ENCODE peak calls at places on chromosomes 1 and 21, in four cellular contexts. T is aorta, Q is GM23248, O is sigmoid colon. W is an unnamed sample.

GRCh38 chr1:37734629-37735591 is 30.0 kb downstream of the EPHA10 start:
- DNase-seq in T (no peak), Q (no peak), O (no peak), W (no peak)

GRCh38 chr21:35198004-35198403 is 148.9 kb upstream of the RUNX1 start:
- DNase-seq in T (no peak), Q (peak; percentile 96), O (no peak), W (no peak)

GRCh38 chr1:1540817-1541628 is 599 bp upstream of the TMEM240 start:
- DNase-seq in T (no peak), Q (no peak), O (no peak), W (no peak)

GRCh38 chr1:247360116-247360898 is 28.6 kb upstream of the ZNF496 start:
- DNase-seq in T (peak; percentile 66), Q (peak; percentile 51), O (no peak), W (no peak)

GRCh38 chr1:22959545-22960360 is 12.9 kb downstream of the LACTBL1 start:
- DNase-seq in T (no peak), Q (no peak), O (no peak), W (no peak)

GRCh38 chr1:24450857-24451397 is 35.3 kb downstream of the NIPAL3 start:
- DNase-seq in T (no peak), Q (no peak), O (no peak), W (no peak)

GRCh38 chr1:119330062-119330939 is 38.3 kb upstream of the HAO2 start:
- DNase-seq in T (no peak), Q (no peak), O (no peak), W (no peak)

GRCh38 chr1:94553323-94553730 is 11.8 kb upstream of the F3 start:
- DNase-seq in T (no peak), Q (no peak), O (no peak), W (no peak)

GRCh38 chr1:247913786-247914185 is 6.3 kb upstream of the OR2T8 start:
- DNase-seq in T (no peak), Q (no peak), O (no peak), W (no peak)

GRCh38 chr1:77926561-77927357 is 38.3 kb downstream of the NEXN start:
- DNase-seq in T (no peak), Q (peak; percentile 43), O (no peak), W (no peak)
- H3K4me3 ChIP-seq in T (no peak overlapping the region), Q (peak overlapping the region; percentile 41), O (no peak overlapping the region), W (no peak overlapping the region)

GRCh38 chr1:170663011-170663410 is 920 bp upstream of the PRRX1 start:
- DNase-seq in T (no peak), Q (peak; percentile 57), O (no peak), W (no peak)
- H3K27ac ChIP-seq in T (no peak overlapping the region), Q (peak overlapping the region; percentile 97), O (peak overlapping the region; percentile 0), W (no peak overlapping the region)

GRCh38 chr1:223393275-223394214 is at the start of gene CCDC185:
- DNase-seq in T (peak; percentile 48), Q (peak; percentile 54), O (no peak), W (no peak)
- H3K4me3 ChIP-seq in T (no peak within 1 kb of the TSS), Q (peak within 1 kb of the TSS; percentile 71), O (peak within 1 kb of the TSS; percentile 45), W (no peak within 1 kb of the TSS)

GRCh38 chr1:32997381-32997891 is 32.8 kb upstream of the RNF19B start:
- DNase-seq in T (no peak), Q (peak; percentile 89), O (no peak), W (no peak)

GRCh38 chr1:33001282-33001681 is 35.4 kb downstream of the AK2 start:
- DNase-seq in T (no peak), Q (no peak), O (no peak), W (no peak)

GRCh38 chr1:32998009-32998555 is 33.5 kb upstream of the RNF19B start:
- DNase-seq in T (no peak), Q (peak; percentile 24), O (no peak), W (no peak)

GRCh38 chr1:33000427-33001026 is 35.9 kb upstream of the RNF19B start:
- DNase-seq in T (no peak), Q (no peak), O (no peak), W (no peak)

DNA sequence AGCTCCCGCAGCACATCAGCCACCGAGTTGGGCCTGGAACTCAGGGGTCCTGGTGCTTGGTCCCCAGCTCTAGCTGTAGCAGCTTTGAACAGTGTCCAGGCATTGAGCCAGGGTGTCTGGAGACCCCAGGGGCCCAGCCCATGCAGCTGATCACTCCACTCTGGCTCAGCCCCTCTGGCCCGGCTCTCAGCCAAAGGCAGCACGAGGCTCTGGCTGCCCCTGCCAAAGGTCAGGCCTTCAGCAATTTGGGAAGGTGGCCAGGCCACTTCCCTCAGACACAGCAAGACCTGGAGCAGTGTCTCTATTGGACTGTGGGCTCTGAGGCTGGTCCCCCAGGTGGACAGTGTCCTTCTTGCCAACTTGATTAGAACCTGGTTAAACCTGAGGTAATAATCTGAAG is 34.4 kb upstream of the RNF19B start:
- DNase-seq in T (no peak), Q (no peak), O (no peak), W (no peak)
- H3K27ac ChIP-seq in T (no peak overlapping the region), Q (peak overlapping the region; percentile 97), O (no peak overlapping the region), W (peak overlapping the region; percentile 14)

GRCh38 chr1:207827488-207827830 is 75.6 kb downstream of the CD46 start:
- DNase-seq in T (no peak), Q (no peak), O (peak; percentile 37), W (no peak)

GRCh38 chr1:207826557-207827487 is 75.0 kb downstream of the CD46 start:
- DNase-seq in T (no peak), Q (no peak), O (peak; percentile 77), W (peak; percentile 83)

GRCh38 chr1:207825296-207825695 is 73.4 kb downstream of the CD46 start:
- DNase-seq in T (no peak), Q (no peak), O (no peak), W (no peak)

GRCh38 chr1:207824691-207825090 is 72.8 kb downstream of the CD46 start:
- DNase-seq in T (no peak), Q (peak; percentile 63), O (peak; percentile 81), W (no peak)

GRCh38 chr1:207825719-207826556 is 74.1 kb downstream of the CD46 start:
- DNase-seq in T (peak; percentile 91), Q (no peak), O (peak; percentile 92), W (peak; percentile 86)
- H3K4me3 ChIP-seq in T (no peak overlapping the region), Q (no peak overlapping the region), O (peak overlapping the region; percentile 29), W (peak overlapping the region; percentile 92)

DNA sequence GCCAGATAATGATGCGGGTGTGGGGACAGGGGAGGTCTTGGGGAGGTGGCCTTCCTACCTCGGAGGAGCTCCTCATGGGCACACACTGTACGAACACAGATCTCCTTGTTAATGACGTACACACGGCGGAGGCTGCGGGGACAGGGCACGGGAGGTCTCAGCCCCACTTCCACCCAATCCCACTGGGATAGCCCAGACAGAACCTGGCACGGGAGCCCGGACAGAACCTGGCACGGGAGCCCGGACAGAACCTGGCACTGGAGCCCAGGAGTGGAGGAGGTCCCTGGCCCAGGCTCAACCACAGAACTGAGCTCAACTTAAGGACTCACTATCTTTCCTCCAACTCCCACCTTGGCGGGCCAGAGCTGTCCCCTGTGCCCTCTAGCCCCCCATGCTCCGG is 5.2 kb downstream of the MFAP2 start:
- DNase-seq in T (no peak), Q (no peak), O (no peak), W (no peak)
- H3K27ac ChIP-seq in T (no peak overlapping the region), Q (no peak overlapping the region), O (no peak overlapping the region), W (no peak overlapping the region)

GRCh38 chr1:192516776-192517297 is 58.7 kb upstream of the RGS1 start:
- DNase-seq in T (no peak), Q (no peak), O (no peak), W (no peak)
- H3K4me3 ChIP-seq in T (no peak overlapping the region), Q (no peak overlapping the region), O (no peak overlapping the region), W (no peak overlapping the region)